ENCODE peak calls at places on chromosomes 16 and 17, in ten cellular contexts. One of them, this sample, is unnamed.

GRCh38 chr17:50057521-50057991 is 1.6 kb downstream of the ITGA3 start:
- DNase-seq in ELR: no peak
- DNase-seq in body of pancreas: peak; percentile 23
- DNase-seq in left kidney: no peak
- DNase-seq in NCI-H2081: no peak
- DNase-seq in mucosa of descending colon: peak; percentile 71
- DNase-seq in fibroblast of pulmonary artery: no peak
- DNase-seq in NCI-H1930: no peak
- DNase-seq in amygdala: no peak
- DNase-seq in adipocyte: no peak
- DNase-seq in this sample: no peak

GRCh38 chr17:80491478-80492342 is 15.3 kb upstream of the NPTX1 start:
- DNase-seq in ELR: no peak
- DNase-seq in body of pancreas: no peak
- DNase-seq in left kidney: peak; percentile 80
- DNase-seq in NCI-H2081: no peak
- DNase-seq in mucosa of descending colon: no peak
- DNase-seq in fibroblast of pulmonary artery: no peak
- DNase-seq in NCI-H1930: no peak
- DNase-seq in amygdala: no peak
- DNase-seq in adipocyte: peak; percentile 12
- DNase-seq in this sample: no peak

GRCh38 chr17:57911834-57912673 is 43.2 kb downstream of the CUEDC1 start:
- DNase-seq in ELR: no peak
- DNase-seq in body of pancreas: peak; percentile 97
- DNase-seq in left kidney: peak; percentile 79
- DNase-seq in NCI-H2081: peak; percentile 100
- DNase-seq in mucosa of descending colon: peak; percentile 94
- DNase-seq in fibroblast of pulmonary artery: peak; percentile 74
- DNase-seq in NCI-H1930: peak; percentile 46
- DNase-seq in amygdala: no peak
- DNase-seq in adipocyte: no peak
- DNase-seq in this sample: peak; percentile 87

GRCh38 chr17:71003736-71004135 is 834.4 kb downstream of the KCNJ2 start:
- DNase-seq in ELR: no peak
- DNase-seq in body of pancreas: no peak
- DNase-seq in left kidney: no peak
- DNase-seq in NCI-H2081: no peak
- DNase-seq in mucosa of descending colon: no peak
- DNase-seq in fibroblast of pulmonary artery: no peak
- DNase-seq in NCI-H1930: no peak
- DNase-seq in amygdala: no peak
- DNase-seq in adipocyte: no peak
- DNase-seq in this sample: no peak

GRCh38 chr17:81712468-81713003 is 452 bp downstream of the SLC25A10 start:
- DNase-seq in ELR: peak; percentile 61
- DNase-seq in body of pancreas: peak; percentile 55
- DNase-seq in left kidney: peak; percentile 70
- DNase-seq in NCI-H2081: peak; percentile 45
- DNase-seq in mucosa of descending colon: no peak
- DNase-seq in fibroblast of pulmonary artery: peak; percentile 17
- DNase-seq in NCI-H1930: peak; percentile 28
- DNase-seq in amygdala: no peak
- DNase-seq in adipocyte: peak; percentile 59
- DNase-seq in this sample: no peak

GRCh38 chr17:7842380-7842949 is 8.4 kb downstream of the KDM6B start:
- DNase-seq in ELR: peak; percentile 97
- DNase-seq in body of pancreas: peak; percentile 70
- DNase-seq in left kidney: peak; percentile 69
- DNase-seq in NCI-H2081: peak; percentile 57
- DNase-seq in mucosa of descending colon: peak; percentile 91
- DNase-seq in fibroblast of pulmonary artery: peak; percentile 90
- DNase-seq in NCI-H1930: no peak
- DNase-seq in amygdala: no peak
- DNase-seq in adipocyte: peak; percentile 90
- DNase-seq in this sample: no peak

GRCh38 chr16:84726079-84726669 is 26.4 kb downstream of the USP10 start:
- DNase-seq in ELR: peak; percentile 91
- DNase-seq in body of pancreas: peak; percentile 87
- DNase-seq in left kidney: peak; percentile 92
- DNase-seq in NCI-H2081: peak; percentile 61
- DNase-seq in mucosa of descending colon: peak; percentile 92
- DNase-seq in fibroblast of pulmonary artery: peak; percentile 91
- DNase-seq in NCI-H1930: no peak
- DNase-seq in amygdala: peak; percentile 21
- DNase-seq in adipocyte: peak; percentile 96
- DNase-seq in this sample: peak; percentile 98

GRCh38 chr17:60442271-60443201 is 20.2 kb downstream of the CHCT1 start:
- DNase-seq in ELR: peak; percentile 77
- DNase-seq in body of pancreas: no peak
- DNase-seq in left kidney: no peak
- DNase-seq in NCI-H2081: no peak
- DNase-seq in mucosa of descending colon: no peak
- DNase-seq in fibroblast of pulmonary artery: peak; percentile 42
- DNase-seq in NCI-H1930: no peak
- DNase-seq in amygdala: no peak
- DNase-seq in adipocyte: peak; percentile 46
- DNase-seq in this sample: no peak

GRCh38 chr17:4940625-4941021 is 555 bp downstream of the RNF167 start:
- DNase-seq in ELR: peak; percentile 51
- DNase-seq in body of pancreas: no peak
- DNase-seq in left kidney: no peak
- DNase-seq in NCI-H2081: no peak
- DNase-seq in mucosa of descending colon: peak; percentile 84
- DNase-seq in fibroblast of pulmonary artery: no peak
- DNase-seq in NCI-H1930: no peak
- DNase-seq in amygdala: no peak
- DNase-seq in adipocyte: peak; percentile 34
- DNase-seq in this sample: no peak

GRCh38 chr17:12900474-12900873 is 111.2 kb downstream of the ARHGAP44 start:
- DNase-seq in ELR: no peak
- DNase-seq in body of pancreas: no peak
- DNase-seq in left kidney: no peak
- DNase-seq in NCI-H2081: no peak
- DNase-seq in mucosa of descending colon: no peak
- DNase-seq in fibroblast of pulmonary artery: no peak
- DNase-seq in NCI-H1930: no peak
- DNase-seq in amygdala: no peak
- DNase-seq in adipocyte: no peak
- DNase-seq in this sample: no peak

GRCh38 chr17:64343833-64344637 is 46.6 kb downstream of the PECAM1 start:
- DNase-seq in ELR: peak; percentile 83
- DNase-seq in body of pancreas: peak; percentile 50
- DNase-seq in left kidney: peak; percentile 73
- DNase-seq in NCI-H2081: peak; percentile 95
- DNase-seq in mucosa of descending colon: peak; percentile 71
- DNase-seq in fibroblast of pulmonary artery: peak; percentile 99
- DNase-seq in NCI-H1930: no peak
- DNase-seq in amygdala: no peak
- DNase-seq in adipocyte: peak; percentile 48
- DNase-seq in this sample: peak; percentile 66

GRCh38 chr16:2427526-2427925 is 1.7 kb upstream of the CCNF start:
- DNase-seq in ELR: no peak
- DNase-seq in body of pancreas: no peak
- DNase-seq in left kidney: no peak
- DNase-seq in NCI-H2081: no peak
- DNase-seq in mucosa of descending colon: no peak
- DNase-seq in fibroblast of pulmonary artery: no peak
- DNase-seq in NCI-H1930: no peak
- DNase-seq in amygdala: no peak
- DNase-seq in adipocyte: no peak
- DNase-seq in this sample: no peak

GRCh38 chr16:49701867-49702494 is 153.9 kb downstream of the ZNF423 start:
- DNase-seq in ELR: no peak
- DNase-seq in body of pancreas: peak; percentile 13
- DNase-seq in left kidney: peak; percentile 88
- DNase-seq in NCI-H2081: peak; percentile 60
- DNase-seq in mucosa of descending colon: peak; percentile 64
- DNase-seq in fibroblast of pulmonary artery: peak; percentile 71
- DNase-seq in NCI-H1930: no peak
- DNase-seq in amygdala: no peak
- DNase-seq in adipocyte: peak; percentile 4
- DNase-seq in this sample: peak; percentile 91

GRCh38 chr16:22307838-22308237 is 10.6 kb downstream of the POLR3E start:
- DNase-seq in ELR: no peak
- DNase-seq in body of pancreas: no peak
- DNase-seq in left kidney: no peak
- DNase-seq in NCI-H2081: no peak
- DNase-seq in mucosa of descending colon: no peak
- DNase-seq in fibroblast of pulmonary artery: no peak
- DNase-seq in NCI-H1930: no peak
- DNase-seq in amygdala: no peak
- DNase-seq in adipocyte: no peak
- DNase-seq in this sample: no peak

GRCh38 chr16:64638804-64639203 is 483.1 kb downstream of the CDH11 start:
- DNase-seq in ELR: no peak
- DNase-seq in body of pancreas: no peak
- DNase-seq in left kidney: no peak
- DNase-seq in NCI-H2081: no peak
- DNase-seq in mucosa of descending colon: no peak
- DNase-seq in fibroblast of pulmonary artery: no peak
- DNase-seq in NCI-H1930: no peak
- DNase-seq in amygdala: no peak
- DNase-seq in adipocyte: no peak
- DNase-seq in this sample: no peak

GRCh38 chr17:58402679-58403078 is 14.7 kb downstream of the RNF43 start:
- DNase-seq in ELR: peak; percentile 69
- DNase-seq in body of pancreas: no peak
- DNase-seq in left kidney: no peak
- DNase-seq in NCI-H2081: no peak
- DNase-seq in mucosa of descending colon: no peak
- DNase-seq in fibroblast of pulmonary artery: peak; percentile 63
- DNase-seq in NCI-H1930: no peak
- DNase-seq in amygdala: no peak
- DNase-seq in adipocyte: no peak
- DNase-seq in this sample: peak; percentile 41

GRCh38 chr16:54517181-54517580 is 230.6 kb upstream of the IRX3 start:
- DNase-seq in ELR: no peak
- DNase-seq in body of pancreas: no peak
- DNase-seq in left kidney: no peak
- DNase-seq in NCI-H2081: no peak
- DNase-seq in mucosa of descending colon: no peak
- DNase-seq in fibroblast of pulmonary artery: no peak
- DNase-seq in NCI-H1930: no peak
- DNase-seq in amygdala: no peak
- DNase-seq in adipocyte: no peak
- DNase-seq in this sample: no peak

GRCh38 chr16:82156761-82157654 is 13.0 kb downstream of the MPHOSPH6 start:
- DNase-seq in ELR: no peak
- DNase-seq in body of pancreas: no peak
- DNase-seq in left kidney: no peak
- DNase-seq in NCI-H2081: no peak
- DNase-seq in mucosa of descending colon: no peak
- DNase-seq in fibroblast of pulmonary artery: peak; percentile 72
- DNase-seq in NCI-H1930: no peak
- DNase-seq in amygdala: no peak
- DNase-seq in adipocyte: peak; percentile 76
- DNase-seq in this sample: no peak

GRCh38 chr16:68642436-68643064 is 2.6 kb upstream of the CDH3 start:
- DNase-seq in ELR: peak; percentile 41
- DNase-seq in body of pancreas: no peak
- DNase-seq in left kidney: peak; percentile 93
- DNase-seq in NCI-H2081: no peak
- DNase-seq in mucosa of descending colon: no peak
- DNase-seq in fibroblast of pulmonary artery: no peak
- DNase-seq in NCI-H1930: no peak
- DNase-seq in amygdala: no peak
- DNase-seq in adipocyte: peak; percentile 35
- DNase-seq in this sample: no peak

GRCh38 chr17:58324409-58325288 is 3.9 kb downstream of the TSPOAP1 start:
- DNase-seq in ELR: peak; percentile 33
- DNase-seq in body of pancreas: peak; percentile 68
- DNase-seq in left kidney: peak; percentile 90
- DNase-seq in NCI-H2081: peak; percentile 71
- DNase-seq in mucosa of descending colon: peak; percentile 62
- DNase-seq in fibroblast of pulmonary artery: no peak
- DNase-seq in NCI-H1930: peak; percentile 65
- DNase-seq in amygdala: no peak
- DNase-seq in adipocyte: peak; percentile 43
- DNase-seq in this sample: no peak

GRCh38 chr16:73069581-73070262 is 21.8 kb upstream of the ZFHX3 start:
- DNase-seq in ELR: no peak
- DNase-seq in body of pancreas: no peak
- DNase-seq in left kidney: no peak
- DNase-seq in NCI-H2081: no peak
- DNase-seq in mucosa of descending colon: no peak
- DNase-seq in fibroblast of pulmonary artery: no peak
- DNase-seq in NCI-H1930: no peak
- DNase-seq in amygdala: no peak
- DNase-seq in adipocyte: no peak
- DNase-seq in this sample: peak; percentile 84

GRCh38 chr16:18800674-18801196 is 614 bp downstream of the ARL6IP1 start:
- DNase-seq in ELR: peak; percentile 44
- DNase-seq in body of pancreas: no peak
- DNase-seq in left kidney: peak; percentile 61
- DNase-seq in NCI-H2081: no peak
- DNase-seq in mucosa of descending colon: no peak
- DNase-seq in fibroblast of pulmonary artery: peak; percentile 27
- DNase-seq in NCI-H1930: no peak
- DNase-seq in amygdala: no peak
- DNase-seq in adipocyte: peak; percentile 64
- DNase-seq in this sample: peak; percentile 88

GRCh38 chr17:50033316-50033715 is 22.6 kb upstream of the ITGA3 start:
- DNase-seq in ELR: no peak
- DNase-seq in body of pancreas: no peak
- DNase-seq in left kidney: no peak
- DNase-seq in NCI-H2081: no peak
- DNase-seq in mucosa of descending colon: peak; percentile 7
- DNase-seq in fibroblast of pulmonary artery: peak; percentile 88
- DNase-seq in NCI-H1930: no peak
- DNase-seq in amygdala: no peak
- DNase-seq in adipocyte: peak; percentile 63
- DNase-seq in this sample: peak; percentile 76

GRCh38 chr16:12436201-12436657 is 367.5 kb downstream of the CPPED1 start:
- DNase-seq in ELR: no peak
- DNase-seq in body of pancreas: no peak
- DNase-seq in left kidney: peak; percentile 88
- DNase-seq in NCI-H2081: peak; percentile 75
- DNase-seq in mucosa of descending colon: no peak
- DNase-seq in fibroblast of pulmonary artery: no peak
- DNase-seq in NCI-H1930: no peak
- DNase-seq in amygdala: no peak
- DNase-seq in adipocyte: no peak
- DNase-seq in this sample: no peak

GRCh38 chr17:3029213-3029913 is 34.0 kb downstream of the OR1D5 start:
- DNase-seq in ELR: no peak
- DNase-seq in body of pancreas: peak; percentile 9
- DNase-seq in left kidney: no peak
- DNase-seq in NCI-H2081: no peak
- DNase-seq in mucosa of descending colon: no peak
- DNase-seq in fibroblast of pulmonary artery: no peak
- DNase-seq in NCI-H1930: no peak
- DNase-seq in amygdala: no peak
- DNase-seq in adipocyte: no peak
- DNase-seq in this sample: peak; percentile 72

GRCh38 chr17:79778504-79779087 is 648 bp downstream of the CBX2 start:
- DNase-seq in ELR: no peak
- DNase-seq in body of pancreas: no peak
- DNase-seq in left kidney: peak; percentile 88
- DNase-seq in NCI-H2081: peak; percentile 55
- DNase-seq in mucosa of descending colon: no peak
- DNase-seq in fibroblast of pulmonary artery: no peak
- DNase-seq in NCI-H1930: no peak
- DNase-seq in amygdala: no peak
- DNase-seq in adipocyte: no peak
- DNase-seq in this sample: no peak

This sample was measured in lower leg skin.